ENCODE peak calls at places on chromosomes 6 and 20, in nine cellular contexts. V is hepatocyte, B is PC-3, I is SK-N-SH, K is PC-9, T is Karpas-422, U is GM23248, H is HCT116, C is MM.1S. R is an unnamed sample.
A peak's percentile ranks its signal among the peaks of the same experiment; 100 is the strongest.

GRCh38 chr6:72825265-72825918 is 203.5 kb downstream of the KCNQ5 start:
- DNase-seq in V (no peak), T (no peak), U (peak; percentile 80), C (no peak), H (no peak), K (no peak), I (no peak), B (peak; percentile 42), R (no peak)

GRCh38 chr20:4136078-4136966 is 121.0 kb upstream of the RNF24 start:
- DNase-seq in B (no peak), I (no peak), T (no peak), C (no peak), K (no peak), U (peak; percentile 31), V (no peak), H (no peak), R (no peak)

GRCh38 chr6:82410151-82410621 is 46.6 kb downstream of the TPBG start:
- DNase-seq in T (no peak), C (no peak), K (no peak), B (peak; percentile 38), V (no peak), H (no peak), U (peak; percentile 72), I (no peak), R (no peak)

GRCh38 chr20:15288076-15288475 is 950.7 kb upstream of the FLRT3 start:
- DNase-seq in K (no peak), U (no peak), C (no peak), I (no peak), V (no peak), B (no peak), T (no peak), H (no peak), R (no peak)

GRCh38 chr6:157150076-157150475 is 173.2 kb downstream of the TMEM242 start:
- DNase-seq in K (no peak), C (no peak), H (no peak), U (peak; percentile 13), I (no peak), V (no peak), B (peak; percentile 27), T (no peak), R (no peak)

GRCh38 chr20:19880256-19881079 is 122.4 kb downstream of the RIN2 start:
- DNase-seq in K (peak; percentile 54), I (no peak), U (peak; percentile 72), H (peak; percentile 36), V (peak; percentile 52), T (no peak), B (peak; percentile 95), C (no peak), R (no peak)

GRCh38 chr6:11110921-11111768 is at the start of gene ERVFRD-1:
- DNase-seq in B (no peak), K (no peak), V (no peak), H (no peak), I (no peak), T (no peak), U (no peak), C (no peak), R (no peak)

GRCh38 chr6:130760006-130760405 is 67.2 kb upstream of the SMLR1 start:
- DNase-seq in U (peak; percentile 76), I (peak; percentile 4), H (peak; percentile 44), T (peak; percentile 44), B (peak; percentile 66), C (peak; percentile 14), K (peak; percentile 7), V (peak; percentile 33), R (peak; percentile 3)

GRCh38 chr20:14521436-14521835 is 184.0 kb upstream of the FLRT3 start:
- DNase-seq in T (no peak), U (peak; percentile 74), B (peak; percentile 41), K (no peak), C (no peak), I (no peak), H (no peak), V (no peak), R (no peak)

GRCh38 chr6:50922579-50923525 is 104.2 kb downstream of the TFAP2B start:
- DNase-seq in V (no peak), K (no peak), T (no peak), H (no peak), U (no peak), C (no peak), I (no peak), B (peak; percentile 51), R (no peak)

GRCh38 chr6:135411339-135411738 is 86.2 kb downstream of the AHI1 start:
- DNase-seq in H (no peak), B (peak; percentile 14), U (peak; percentile 17), I (no peak), C (no peak), K (no peak), T (no peak), V (no peak), R (peak; percentile 16)

GRCh38 chr6:90333928-90334327 is 37.3 kb upstream of the BACH2 start:
- DNase-seq in K (no peak), B (no peak), T (no peak), U (no peak), V (no peak), I (no peak), C (no peak), H (no peak), R (no peak)

GRCh38 chr20:33914871-33915270 is 78.8 kb upstream of the RALY start:
- DNase-seq in C (peak; percentile 91), H (peak; percentile 66), T (peak; percentile 51), I (no peak), U (peak; percentile 32), K (peak; percentile 47), B (peak; percentile 84), V (no peak), R (peak; percentile 92)

GRCh38 chr6:9463311-9463710 is 951.6 kb downstream of the TFAP2A start:
- DNase-seq in B (peak; percentile 43), U (peak; percentile 36), K (no peak), V (no peak), I (no peak), T (no peak), C (no peak), H (no peak), R (no peak)

GRCh38 chr6:5684320-5684719 is 322.4 kb downstream of the NRN1 start:
- DNase-seq in U (peak; percentile 38), V (no peak), K (no peak), H (no peak), B (peak; percentile 53), C (no peak), T (no peak), I (no peak), R (no peak)

GRCh38 chr20:38275815-38276550 is 15.4 kb upstream of the KIAA1755 start:
- DNase-seq in K (peak; percentile 22), C (no peak), U (peak; percentile 83), T (no peak), V (no peak), H (no peak), I (no peak), B (peak; percentile 92), R (no peak)

GRCh38 chr20:52291109-52291508 is 99.5 kb upstream of the ZFP64 start:
- DNase-seq in T (no peak), K (no peak), B (no peak), C (no peak), H (no peak), I (peak; percentile 9), V (no peak), U (no peak), R (no peak)

GRCh38 chr6:22513667-22514066 is 55.7 kb upstream of the HDGFL1 start:
- DNase-seq in V (no peak), T (no peak), C (no peak), K (no peak), U (no peak), I (no peak), H (no peak), B (no peak), R (no peak)

GRCh38 chr6:22521035-22521434 is 48.3 kb upstream of the HDGFL1 start:
- DNase-seq in K (no peak), I (no peak), H (no peak), V (no peak), U (no peak), C (no peak), B (peak; percentile 5), T (no peak), R (no peak)

DNA sequence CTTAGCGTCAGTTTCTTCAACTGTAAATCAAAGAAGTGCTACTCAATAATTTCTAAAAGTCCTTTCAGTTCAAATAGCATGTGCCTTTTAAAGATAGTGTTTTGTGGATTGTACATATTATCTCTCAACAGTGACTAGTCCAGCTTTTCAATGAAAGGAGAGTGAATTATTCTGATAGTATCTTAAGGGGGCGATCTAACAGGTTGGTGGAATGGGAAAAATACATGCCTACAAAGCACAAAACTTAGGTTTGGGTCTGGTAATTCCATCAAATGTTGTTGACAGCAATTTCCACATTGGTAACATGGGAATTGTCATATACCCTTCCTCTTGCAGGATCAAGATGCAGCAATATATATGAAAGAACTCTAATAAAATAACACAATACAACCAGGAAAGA is 50.1 kb upstream of the HDGFL1 start:
- DNase-seq in U (no peak), I (no peak), K (no peak), H (no peak), B (no peak), T (no peak), V (no peak), C (no peak), R (no peak)
- H3K9me3 ChIP-seq in U (no peaks in the 10 kb centered on the region), I (no peaks in the 10 kb centered on the region), K (no peaks in the 10 kb centered on the region), H (no peaks in the 10 kb centered on the region), B (no peaks in the 10 kb centered on the region), T (peaks cover 5% of the 10 kb centered on the region), V (no peaks in the 10 kb centered on the region), C (no peaks in the 10 kb centered on the region), R (no peaks in the 10 kb centered on the region)

DNA sequence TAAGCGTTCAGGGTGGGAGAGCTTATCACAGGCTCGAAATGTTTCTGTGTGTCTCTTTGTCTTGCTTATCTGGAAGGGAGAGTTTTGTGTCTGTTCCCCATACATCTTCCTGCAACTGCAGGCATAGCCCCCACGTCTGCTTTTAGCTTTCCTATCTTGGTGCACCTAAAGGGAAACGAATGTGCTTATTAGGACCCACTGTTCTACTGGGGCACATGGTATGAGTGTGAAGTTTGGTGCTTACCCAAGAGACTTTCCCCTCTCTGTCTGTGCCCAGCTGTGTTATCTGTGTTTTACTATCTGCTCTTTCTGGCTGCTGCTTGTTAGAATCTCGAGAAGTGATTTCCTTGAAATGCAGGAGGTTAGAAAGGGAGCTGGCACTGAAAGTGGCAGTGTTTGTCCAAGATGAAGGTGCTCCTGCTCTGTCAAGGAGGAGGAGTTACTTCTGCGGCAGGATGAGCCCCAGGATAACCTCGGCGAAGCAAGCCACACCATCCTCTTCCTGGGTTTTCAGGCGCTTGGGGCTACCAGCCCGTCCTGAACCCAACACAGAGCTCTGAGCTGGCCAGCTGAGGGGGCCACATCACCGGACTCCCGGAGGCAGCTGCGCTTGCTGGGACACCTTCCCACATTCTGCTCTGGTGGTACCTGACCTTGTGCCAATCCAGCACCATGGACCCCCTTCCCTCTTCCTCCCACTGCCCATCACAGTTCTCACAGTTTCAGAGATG is 23.4 kb downstream of the DYNLT1 start:
- DNase-seq in B (no peak), V (no peak), T (no peak), U (no peak), K (no peak), H (no peak), C (no peak), I (peak; percentile 66), R (no peak)
- H3K9me2 ChIP-seq in B (no peaks in the 10 kb centered on the region), V (no peaks in the 10 kb centered on the region), T (no peaks in the 10 kb centered on the region), U (no peaks in the 10 kb centered on the region), K (no peaks in the 10 kb centered on the region), H (no peaks in the 10 kb centered on the region), C (no peaks in the 10 kb centered on the region), I (no peaks in the 10 kb centered on the region), R (no peaks in the 10 kb centered on the region)

GRCh38 chr6:155915651-155916050 is 460.0 kb upstream of the NOX3 start:
- DNase-seq in T (no peak), B (peak; percentile 12), U (no peak), C (no peak), V (no peak), K (no peak), I (no peak), H (no peak), R (no peak)
- H3K9me3 ChIP-seq in T (no peaks in the 10 kb centered on the region), B (no peaks in the 10 kb centered on the region), U (no peaks in the 10 kb centered on the region), C (no peaks in the 10 kb centered on the region), V (no peaks in the 10 kb centered on the region), K (peaks cover 4% of the 10 kb centered on the region), I (no peaks in the 10 kb centered on the region), H (no peaks in the 10 kb centered on the region), R (no peaks in the 10 kb centered on the region)

GRCh38 chr6:44503471-44503870 is 116.0 kb downstream of the CDC5L start:
- DNase-seq in U (no peak), C (no peak), T (no peak), K (no peak), I (no peak), B (no peak), H (no peak), V (no peak), R (no peak)
- H3K9me2 ChIP-seq in U (no peaks in the 10 kb centered on the region), C (no peaks in the 10 kb centered on the region), T (no peaks in the 10 kb centered on the region), K (no peaks in the 10 kb centered on the region), I (no peaks in the 10 kb centered on the region), B (peaks cover 4% of the 10 kb centered on the region), H (no peaks in the 10 kb centered on the region), V (no peaks in the 10 kb centered on the region), R (no peaks in the 10 kb centered on the region)